ENCODE peak calls at places on chromosomes 4 and X, in seven cellular contexts. I is NCI-H1092 treated with DMSO at 0.1 percent for 48 hours; Z is T-helper 2 cell; Y is stimulated activated CD4-positive, alpha-beta T cell treated with anti-CD3 and anti-CD28 coated beads, Interleukin-1b, Interleukin-23, amount 100 ng/mL, for 1 hour; K is activated CD4-positive, alpha-beta T cell treated with anti-CD3 and anti-CD28 coated beads for 24 hours; V is NCI-H1105 treated with DMSO at 0.1 percent for 48 hours; U is HL-60. F is an unnamed sample.

GRCh38 chrX:39725928-39726619 is 371.7 kb downstream of the BCOR start:
- DNase-seq in V (no peak), Z (no peak), U (peak), I (no peak), Y (no peak), K (no peak), F (no peak)

GRCh38 chr4:16205298-16206164 is 20.7 kb downstream of the TAPT1 start:
- DNase-seq in Y (no peak), V (peak), I (peak), U (no peak), Z (no peak), K (no peak), F (no peak)

GRCh38 chr4:72341432-72341820 is 227.6 kb downstream of the ADAMTS3 start:
- DNase-seq in U (no peak), I (no peak), Z (no peak), K (no peak), Y (no peak), V (no peak), F (no peak)

GRCh38 chrX:40097492-40098263 is at the start of gene BCOR:
- DNase-seq in K (no peak), Z (peak), I (peak), U (peak), V (no peak), Y (peak), F (peak)

GRCh38 chr4:75671802-75672421 is 1.3 kb downstream of the G3BP2 start:
- DNase-seq in Z (no peak), V (no peak), U (no peak), K (no peak), Y (no peak), I (no peak), F (no peak)

GRCh38 chrX:110315541-110315940 is 2.3 kb downstream of the AMMECR1 start:
- DNase-seq in U (no peak), Y (no peak), K (no peak), V (no peak), I (no peak), Z (no peak), F (no peak)

GRCh38 chr4:105896461-105896939 is 1.2 kb downstream of the NPNT start:
- DNase-seq in V (no peak), Z (no peak), U (no peak), Y (no peak), I (no peak), K (no peak), F (no peak)

GRCh38 chrX:100721328-100721727 is 10.6 kb downstream of the SYTL4 start:
- DNase-seq in V (no peak), Z (no peak), U (no peak), K (no peak), I (peak), Y (no peak), F (no peak)

GRCh38 chr4:119706804-119707203 is 78.2 kb upstream of the PDE5A start:
- DNase-seq in Y (no peak), Z (no peak), V (no peak), K (no peak), U (no peak), I (no peak), F (no peak)

GRCh38 chr4:38654273-38654672 is 9.7 kb upstream of the KLF3 start:
- DNase-seq in U (no peak), Y (no peak), Z (no peak), K (no peak), V (no peak), I (no peak), F (no peak)